ENCODE peak calls at places on chromosomes 16 and 17, in seven cellular contexts. O is GM12892, C is GM12878, W is H1, D is K562, K is HepG2, Q is SK-N-SH. M is an unnamed sample.

GRCh38 chr16:79211581-79211980 is 389.0 kb downstream of the MAF start:
- DNase-seq in Q (no peak), C (no peak), W (no peak), K (no peak), O (no peak), D (no peak), M (no peak)

GRCh38 chr17:73569758-73570319 is 74.4 kb downstream of the SDK2 start:
- DNase-seq in C (no peak), Q (no peak), D (no peak), K (no peak), W (no peak), O (no peak), M (no peak)

GRCh38 chr17:33292184-33292980 is 713 bp downstream of the ASIC2 start:
- DNase-seq in C (no peak), O (peak), W (peak), Q (peak), K (no peak), D (peak), M (peak)

GRCh38 chr17:81870978-81871386 is at the start of gene ARHGDIA:
- DNase-seq in K (no peak), O (no peak), Q (no peak), D (no peak), C (no peak), W (no peak), M (no peak)

GRCh38 chr17:46782250-46782953 is 36.1 kb downstream of the WNT3 start:
- DNase-seq in D (peak), C (no peak), K (peak), O (no peak), W (peak), Q (peak), M (no peak)

GRCh38 chr16:72876221-72876620 is 171.7 kb downstream of the ZFHX3 start:
- DNase-seq in O (no peak), C (peak), Q (no peak), K (no peak), W (no peak), D (no peak), M (peak)

GRCh38 chr17:55680983-55681382 is 41.7 kb downstream of the TMEM100 start:
- DNase-seq in K (no peak), Q (no peak), W (no peak), C (no peak), D (no peak), O (no peak), M (no peak)

GRCh38 chr17:36793976-36794375 is 143.3 kb upstream of the LHX1 start:
- DNase-seq in O (no peak), D (no peak), C (no peak), K (no peak), W (no peak), Q (no peak), M (no peak)

GRCh38 chr16:4217246-4218131 is 24.4 kb downstream of the SRL start:
- DNase-seq in C (no peak), W (no peak), K (no peak), O (no peak), D (no peak), Q (peak), M (no peak)

GRCh38 chr16:47016700-47017133 is 43.2 kb upstream of the DNAJA2 start:
- DNase-seq in K (no peak), O (peak), W (no peak), C (peak), D (no peak), Q (no peak), M (peak)

GRCh38 chr17:9765302-9765701 is 26.1 kb downstream of the DHRS7C start:
- DNase-seq in W (no peak), C (no peak), Q (no peak), D (no peak), K (no peak), O (no peak), M (no peak)

DNA sequence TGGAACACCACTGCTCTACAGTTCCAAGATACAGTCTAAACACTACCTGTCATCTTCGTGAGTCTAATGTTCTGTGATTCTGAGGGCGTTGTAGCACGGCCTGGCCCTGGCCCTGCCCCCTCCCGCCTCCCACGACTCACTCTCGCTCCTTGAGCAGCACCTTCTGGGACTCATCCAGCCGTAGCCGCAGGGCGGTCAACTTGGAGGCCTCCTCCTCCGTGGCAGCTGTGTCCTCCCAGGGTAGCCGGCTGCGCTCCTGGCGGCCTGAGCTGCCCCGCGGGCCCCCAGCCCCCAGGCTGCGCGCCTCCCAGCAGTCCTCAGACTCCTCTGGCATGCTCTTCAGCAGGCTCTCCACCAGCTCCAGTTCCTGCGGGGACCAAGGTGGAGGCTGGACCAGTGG is 10.6 kb downstream of the CCDC102A start:
- DNase-seq in D (no peak), O (no peak), Q (no peak), W (no peak), K (no peak), C (no peak), M (no peak)
- TF ChIP-seq TAF1 in D (no peak), O (no peak), Q (no peak), W (no peak), K (no peak), C (no peak), M (no peak)

GRCh38 chr16:12062343-12063003 is 85.9 kb downstream of the SNX29 start:
- DNase-seq in Q (no peak), C (no peak), O (no peak), W (no peak), K (no peak), D (no peak), M (no peak)
- TF ChIP-seq POLR2AphosphoS5 in Q (no peak), C (no peak), O (no peak), W (no peak), K (no peak), D (no peak), M (no peak)

GRCh38 chr17:30939059-30939689 is 17.4 kb downstream of the ADAP2 start:
- DNase-seq in C (peak), O (peak), K (no peak), W (no peak), D (no peak), Q (no peak), M (no peak)
- TF ChIP-seq TAF1 in C (no peak), O (no peak), K (no peak), W (no peak), D (no peak), Q (no peak), M (no peak)

GRCh38 chr17:64773836-64774761 is 112.0 kb upstream of the SMURF2 start:
- DNase-seq in W (peak), K (peak), Q (peak), O (no peak), D (peak), C (no peak), M (no peak)
- TF ChIP-seq POLR2AphosphoS5 in W (peak), K (peak), Q (no peak), O (no peak), D (no peak), C (no peak), M (no peak)

M was measured in GM12891.